ENCODE peak calls at places on chromosomes 6 and 20, in six cellular contexts. H is upper lobe of right lung; S is CD8-positive, alpha-beta T cell; G is heart left ventricle; M is tibial artery; Q is cardiac muscle cell. K is an unnamed sample. For H3K9me3, the result is how much of the 10 kb centered on the place peaks cover.

GRCh38 chr6:131532476-131533108 is 40.4 kb upstream of the ARG1 start:
- DNase-seq in H (no peak), S (no peak), G (no peak), M (no peak), Q (no peak), K (no peak)

GRCh38 chr6:79687759-79688158 is 56.6 kb downstream of the SH3BGRL2 start:
- DNase-seq in H (no peak), S (no peak), G (no peak), M (no peak), Q (peak), K (no peak)

GRCh38 chr20:36802326-36803223 is 29.0 kb upstream of the DSN1 start:
- DNase-seq in H (no peak), S (no peak), G (no peak), M (no peak), Q (no peak), K (no peak)

GRCh38 chr6:71393471-71393870 is 104.9 kb downstream of the OGFRL1 start:
- DNase-seq in H (no peak), S (no peak), G (peak), M (no peak), Q (no peak), K (no peak)

GRCh38 chr20:19478320-19478719 is 265.9 kb downstream of the SLC24A3 start:
- DNase-seq in H (no peak), S (no peak), G (no peak), M (no peak), Q (no peak), K (no peak)

GRCh38 chr20:34711813-34712430 is 7.8 kb downstream of the TP53INP2 start:
- DNase-seq in H (no peak), S (no peak), G (no peak), M (no peak), Q (no peak), K (no peak)

GRCh38 chr6:108575905-108576494 is 15.3 kb downstream of the FOXO3 start:
- DNase-seq in H (no peak), S (no peak), G (no peak), M (no peak), Q (no peak), K (no peak)

GRCh38 chr20:46000571-46001145 is 8.1 kb upstream of the MMP9 start:
- DNase-seq in H (no peak), S (no peak), G (no peak), M (no peak), Q (peak), K (no peak)

GRCh38 chr20:39277185-39277584 is 315.0 kb downstream of the DHX35 start:
- DNase-seq in H (no peak), S (no peak), G (no peak), M (no peak), Q (no peak), K (no peak)

GRCh38 chr6:33772114-33772830 is 16.7 kb downstream of the LEMD2 start:
- DNase-seq in H (no peak), S (no peak), G (no peak), M (no peak), Q (no peak), K (no peak)

GRCh38 chr6:63904844-63905243 is 269.2 kb downstream of the PHF3 start:
- DNase-seq in H (no peak), S (no peak), G (no peak), M (no peak), Q (no peak), K (no peak)

GRCh38 chr6:39361657-39362486 is 39.4 kb upstream of the KCNK16 start:
- DNase-seq in H (peak), S (no peak), G (peak), M (peak), Q (peak), K (peak)

GRCh38 chr20:57433658-57434389 is 42.6 kb downstream of the RBM38 start:
- DNase-seq in H (no peak), S (peak), G (no peak), M (no peak), Q (no peak), K (no peak)

GRCh38 chr6:168408504-168409136 is 32.4 kb upstream of the SMOC2 start:
- DNase-seq in H (no peak), S (no peak), G (no peak), M (no peak), Q (no peak), K (no peak)

GRCh38 chr6:25085761-25086160 is 150.0 kb upstream of the RIPOR2 start:
- DNase-seq in H (no peak), S (no peak), G (peak), M (no peak), Q (no peak), K (no peak)

GRCh38 chr20:19431308-19431685 is 218.9 kb downstream of the SLC24A3 start:
- DNase-seq in H (no peak), S (no peak), G (no peak), M (no peak), Q (no peak), K (no peak)

GRCh38 chr6:117233146-117233545 is 32.2 kb upstream of the VGLL2 start:
- DNase-seq in H (no peak), S (no peak), G (no peak), M (no peak), Q (no peak), K (no peak)

GRCh38 chr6:41682056-41682477 is 43.8 kb downstream of the MDFI start:
- DNase-seq in H (peak), S (peak), G (peak), M (peak), Q (peak), K (peak)

GRCh38 chr6:14673201-14673600 is 555.6 kb downstream of the CD83 start:
- DNase-seq in H (no peak), S (no peak), G (no peak), M (no peak), Q (no peak), K (no peak)

GRCh38 chr20:59813126-59813947 is 120.1 kb downstream of the SYCP2 start:
- DNase-seq in H (no peak), S (no peak), G (no peak), M (no peak), Q (no peak), K (no peak)

GRCh38 chr6:157585274-157586087 is 204.5 kb downstream of the ZDHHC14 start:
- DNase-seq in H (no peak), S (no peak), G (no peak), M (no peak), Q (no peak), K (no peak)

GRCh38 chr6:45477785-45478184 is 100.1 kb upstream of the SUPT3H start:
- DNase-seq in H (no peak), S (no peak), G (no peak), M (no peak), Q (no peak), K (no peak)

GRCh38 chr20:9301129-9302072 is 213.0 kb upstream of the LAMP5 start:
- DNase-seq in H (no peak), S (no peak), G (peak), M (no peak), Q (no peak), K (no peak)

GRCh38 chr6:15551262-15551661 is 111.6 kb downstream of the DTNBP1 start:
- DNase-seq in H (no peak), S (no peak), G (no peak), M (no peak), Q (no peak), K (no peak)

GRCh38 chr6:87722831-87723726 is 21.0 kb upstream of the AKIRIN2 start:
- DNase-seq in H (peak), S (no peak), G (peak), M (peak), Q (peak), K (no peak)

GRCh38 chr20:62122659-62123449 is 579 bp downstream of the LSM14B start:
- DNase-seq in H (peak), S (peak), G (no peak), M (no peak), Q (peak), K (peak)

GRCh38 chr6:4687989-4688947 is 87.9 kb upstream of the CDYL start:
- DNase-seq in H (no peak), S (no peak), G (no peak), M (peak), Q (no peak), K (no peak)

DNA sequence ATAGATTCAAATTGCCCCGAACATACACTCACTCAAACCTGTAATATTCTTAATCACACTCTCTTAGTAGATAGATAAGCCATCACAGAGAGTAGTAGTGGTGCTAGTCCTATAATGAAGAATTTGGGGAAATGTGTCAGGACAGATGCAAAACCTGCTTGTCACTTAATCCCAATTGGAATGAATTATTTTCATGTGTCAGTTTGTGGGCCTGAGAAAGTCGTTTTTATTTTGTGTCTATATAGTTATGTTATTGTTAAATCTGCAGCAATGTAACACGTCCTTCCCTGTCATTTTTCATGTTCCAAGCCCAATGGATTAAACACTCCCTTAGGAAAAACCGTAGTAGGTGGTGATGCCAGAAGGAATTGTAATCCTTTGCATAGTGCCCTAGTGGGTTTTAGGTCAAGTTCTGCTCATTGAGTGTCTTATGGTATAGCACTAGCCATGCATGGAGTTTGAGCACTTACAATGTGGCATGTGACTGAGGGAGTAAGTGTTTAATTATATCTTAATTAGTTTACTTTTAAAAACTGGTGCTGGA is 106.0 kb upstream of the PRSS16 start:
- DNase-seq in H (no peak), S (no peak), G (no peak), M (no peak), Q (no peak), K (no peak)
- H3K4me3 ChIP-seq in H (no peak), S (no peak), G (no peak), M (no peak), Q (no peak), K (peak)

GRCh38 chr20:32796383-32797159 is 23.2 kb upstream of the MAPRE1 start:
- DNase-seq in H (no peak), S (no peak), G (no peak), M (no peak), Q (no peak), K (no peak)
- H3K27ac ChIP-seq in H (no peak), S (no peak), G (no peak), M (no peak), Q (peak), K (no peak)

DNA sequence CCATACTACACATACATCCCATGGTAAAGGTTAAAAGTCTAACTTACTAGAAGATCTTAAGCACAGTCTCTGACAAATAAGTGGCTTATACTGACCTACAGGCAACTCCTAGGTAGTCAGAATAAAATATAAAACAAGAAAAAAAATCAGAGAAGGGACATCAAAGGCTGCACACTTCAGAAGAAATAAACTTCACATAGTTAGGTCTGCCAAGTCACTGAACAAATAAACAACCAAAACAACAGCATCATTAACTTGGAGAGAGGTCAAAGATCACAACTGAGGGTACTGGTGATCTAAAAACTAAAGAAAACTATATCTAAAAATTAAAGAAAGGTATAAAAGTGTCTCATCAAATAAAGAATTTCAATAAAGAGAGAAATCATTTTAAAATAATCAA is 88.1 kb upstream of the UST start:
- DNase-seq in H (no peak), S (no peak), G (no peak), M (no peak), Q (no peak), K (no peak)
- H3K9me3 ChIP-seq in H (under half), S (under half), G (under half), M (under half), Q (under half), K (under half)

GRCh38 chr6:158772851-158773371 is 46.3 kb downstream of the EZR start:
- DNase-seq in H (no peak), S (no peak), G (no peak), M (no peak), Q (no peak), K (no peak)

GRCh38 chr6:158773581-158774449 is 45.4 kb downstream of the EZR start:
- DNase-seq in H (no peak), S (no peak), G (no peak), M (no peak), Q (no peak), K (no peak)

GRCh38 chr6:158776737-158777136 is 42.4 kb downstream of the EZR start:
- DNase-seq in H (no peak), S (no peak), G (no peak), M (no peak), Q (no peak), K (no peak)

GRCh38 chr6:158775832-158776231 is 43.3 kb downstream of the EZR start:
- DNase-seq in H (no peak), S (no peak), G (no peak), M (no peak), Q (no peak), K (peak)

GRCh38 chr6:158774734-158775449 is 44.3 kb downstream of the EZR start:
- DNase-seq in H (no peak), S (no peak), G (no peak), M (no peak), Q (no peak), K (no peak)
- H3K4me3 ChIP-seq in H (no peak), S (no peak), G (no peak), M (no peak), Q (no peak), K (no peak)

DNA sequence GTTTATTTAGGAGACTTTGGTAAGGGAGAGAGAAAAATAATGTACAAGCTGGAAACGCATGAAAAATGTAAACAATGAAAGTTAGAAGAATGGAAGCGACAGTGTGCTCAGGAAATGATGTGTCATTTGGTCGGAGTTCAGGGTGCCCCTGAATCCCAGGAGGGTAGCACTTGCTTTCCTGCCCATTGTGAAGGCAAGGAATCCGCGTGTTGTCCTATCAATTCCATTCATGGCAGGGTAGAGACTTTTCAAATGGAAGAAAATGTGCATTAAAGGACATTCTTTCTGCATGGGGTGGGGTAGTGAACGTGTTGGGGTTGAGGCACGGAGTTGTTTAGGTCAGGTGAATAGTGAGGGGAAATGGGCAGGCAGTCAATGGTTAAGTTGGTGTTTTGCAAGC is 33.7 kb downstream of the GCNT2 start:
- DNase-seq in H (no peak), S (no peak), G (no peak), M (no peak), Q (no peak), K (no peak)
- H3K27ac ChIP-seq in H (no peak), S (no peak), G (peak), M (no peak), Q (no peak), K (no peak)

DNA sequence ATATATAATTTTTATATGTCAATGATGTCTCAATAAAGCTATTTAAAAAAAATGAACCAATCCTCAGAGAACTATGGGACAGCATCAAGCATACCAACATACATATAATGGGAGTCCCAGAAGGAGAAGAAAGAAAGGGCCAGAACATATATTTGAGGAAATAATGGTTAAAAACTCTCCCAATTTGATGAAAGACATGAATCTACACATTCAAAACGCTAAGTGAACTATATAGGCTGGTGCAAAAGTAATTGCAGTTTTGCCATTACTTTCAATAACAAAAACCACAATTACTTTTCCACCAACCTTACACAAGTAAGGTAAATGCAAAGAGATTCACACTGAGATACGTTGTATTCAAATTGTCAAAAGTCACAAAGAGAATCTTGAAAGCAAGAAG is 43.4 kb downstream of the ZNF133 start:
- DNase-seq in H (no peak), S (no peak), G (no peak), M (no peak), Q (no peak), K (no peak)
- H3K9me3 ChIP-seq in H (under half), S (under half), G (under half), M (under half), Q (under half), K (under half)

DNA sequence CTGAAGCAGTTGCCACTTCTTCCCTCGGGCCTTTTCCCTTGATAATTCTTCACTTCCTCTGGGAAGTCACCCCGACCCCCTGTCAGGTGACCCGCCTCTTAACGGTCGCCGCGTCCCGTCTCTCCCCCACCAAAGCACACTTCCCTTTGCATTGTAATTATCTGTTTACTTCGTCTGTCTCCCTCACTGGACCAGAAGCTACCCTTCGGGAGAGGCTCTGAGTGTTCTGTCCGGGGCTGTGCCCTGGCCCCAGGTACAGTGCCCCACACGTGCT is 771 bp upstream of the SNAI1 start:
- DNase-seq in H (no peak), S (no peak), G (no peak), M (no peak), Q (no peak), K (no peak)
- H3K4me3 ChIP-seq in H (peak), S (peak), G (peak), M (no peak), Q (no peak), K (peak)

DNA sequence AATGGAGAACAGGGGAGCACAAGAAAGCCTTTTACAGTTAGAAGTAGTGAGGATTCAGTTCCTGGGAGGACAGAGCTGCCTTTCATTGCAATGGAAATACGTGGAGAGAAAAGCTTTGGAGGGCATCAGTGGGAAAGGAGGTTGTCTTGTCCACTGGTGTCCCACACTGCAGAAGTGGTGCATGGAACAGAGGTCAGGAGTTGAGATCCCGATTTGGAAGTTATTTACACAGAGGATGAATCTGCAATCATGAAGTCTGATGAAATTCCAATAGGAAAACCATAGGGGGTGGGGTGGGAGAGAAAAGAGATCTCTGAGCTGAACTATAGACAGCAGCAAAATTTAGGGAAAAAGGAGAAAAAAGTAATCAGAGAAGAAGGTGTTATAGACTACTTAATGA is 33.6 kb downstream of the ADGRG6 start:
- DNase-seq in H (no peak), S (no peak), G (no peak), M (no peak), Q (no peak), K (no peak)
- H3K27ac ChIP-seq in H (no peak), S (no peak), G (no peak), M (no peak), Q (no peak), K (no peak)

GRCh38 chr6:105669232-105669631 is 266.4 kb upstream of the PREP start:
- DNase-seq in H (no peak), S (no peak), G (no peak), M (no peak), Q (no peak), K (no peak)
- H3K9me3 ChIP-seq in H (under half), S (under half), G (under half), M (under half), Q (under half), K (under half)

DNA sequence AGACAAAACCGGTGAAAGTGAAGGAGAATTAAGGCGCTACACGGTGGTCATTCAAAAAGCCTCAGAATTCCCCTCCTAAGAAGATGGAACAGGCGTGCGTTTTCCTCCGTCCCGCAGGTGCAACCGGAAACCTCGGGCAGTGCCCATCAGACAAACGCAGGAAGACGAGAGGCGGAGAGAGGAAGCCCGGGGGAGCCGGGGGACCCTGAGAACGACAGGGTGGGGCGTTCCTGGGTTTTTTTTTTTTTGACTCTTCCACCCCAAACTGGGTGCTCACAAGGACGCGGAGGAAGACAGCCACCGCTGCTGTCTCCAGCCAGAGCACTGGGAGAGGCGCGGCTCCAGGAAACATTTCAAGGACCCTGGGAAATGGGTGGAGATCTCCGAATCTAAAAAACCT is 25.4 kb downstream of the TTLL2 start:
- DNase-seq in H (no peak), S (no peak), G (peak), M (no peak), Q (no peak), K (peak)
- H3K4me3 ChIP-seq in H (peak), S (peak), G (peak), M (no peak), Q (peak), K (peak)